ENCODE peak calls at places on chromosomes 12 and 14, in four cellular contexts. One of them, this sample, is unnamed.

GRCh38 chr12:40692617-40693502 is 621 bp downstream of the CNTN1 start:
- DNase-seq in NCI-H1092: no peak
- DNase-seq in GM03348: peak
- DNase-seq in AG04450: no peak
- DNase-seq in this sample: no peak

GRCh38 chr12:25276199-25276937 is 25.6 kb upstream of the KRAS start:
- DNase-seq in NCI-H1092: no peak
- DNase-seq in GM03348: peak
- DNase-seq in AG04450: peak
- DNase-seq in this sample: peak

GRCh38 chr12:93989913-93990312 is 158.5 kb upstream of the PLXNC1 start:
- DNase-seq in GM03348: no peak
- DNase-seq in NCI-H1092: no peak
- DNase-seq in AG04450: no peak
- DNase-seq in this sample: peak

GRCh38 chr14:81406863-81407262 is 6.7 kb upstream of the STON2 start:
- DNase-seq in NCI-H1092: no peak
- DNase-seq in AG04450: no peak
- DNase-seq in GM03348: no peak
- DNase-seq in this sample: no peak

GRCh38 chr14:94675036-94675435 is 62.8 kb downstream of the SERPINA3 start:
- DNase-seq in AG04450: no peak
- DNase-seq in GM03348: no peak
- DNase-seq in NCI-H1092: no peak
- DNase-seq in this sample: no peak

GRCh38 chr12:65962921-65963883 is 138.9 kb downstream of the HMGA2 start:
- DNase-seq in AG04450: no peak
- DNase-seq in GM03348: no peak
- DNase-seq in NCI-H1092: no peak
- DNase-seq in this sample: no peak

GRCh38 chr12:92977326-92977725 is 48.2 kb upstream of the EEA1 start:
- DNase-seq in GM03348: no peak
- DNase-seq in NCI-H1092: no peak
- DNase-seq in AG04450: no peak
- DNase-seq in this sample: no peak

GRCh38 chr12:53844989-53845836 is 93.4 kb upstream of the HOXC13 start:
- DNase-seq in NCI-H1092: no peak
- DNase-seq in AG04450: no peak
- DNase-seq in GM03348: peak
- DNase-seq in this sample: no peak

GRCh38 chr14:51677738-51678137 is 26.0 kb downstream of the FRMD6 start:
- DNase-seq in GM03348: no peak
- DNase-seq in NCI-H1092: no peak
- DNase-seq in AG04450: no peak
- DNase-seq in this sample: no peak

GRCh38 chr12:51190820-51191219 is 17.9 kb upstream of the TFCP2 start:
- DNase-seq in GM03348: no peak
- DNase-seq in AG04450: no peak
- DNase-seq in NCI-H1092: no peak
- DNase-seq in this sample: no peak

GRCh38 chr14:37230551-37231194 is 32.9 kb downstream of the MIPOL1 start:
- DNase-seq in AG04450: peak
- DNase-seq in NCI-H1092: peak
- DNase-seq in GM03348: peak
- DNase-seq in this sample: peak

GRCh38 chr14:103296987-103297386 is 37.0 kb upstream of the EIF5 start:
- DNase-seq in GM03348: no peak
- DNase-seq in AG04450: no peak
- DNase-seq in NCI-H1092: no peak
- DNase-seq in this sample: no peak

GRCh38 chr14:92922883-92923743 is at the start of gene CHGA:
- DNase-seq in GM03348: peak
- DNase-seq in AG04450: no peak
- DNase-seq in NCI-H1092: peak
- DNase-seq in this sample: no peak

GRCh38 chr14:62097824-62098223 is 335.6 kb downstream of the SNAPC1 start:
- DNase-seq in AG04450: no peak
- DNase-seq in NCI-H1092: no peak
- DNase-seq in GM03348: no peak
- DNase-seq in this sample: no peak

GRCh38 chr12:4355843-4356327 is 23.6 kb downstream of the FGF23 start:
- DNase-seq in AG04450: no peak
- DNase-seq in NCI-H1092: no peak
- DNase-seq in GM03348: no peak
- DNase-seq in this sample: no peak

GRCh38 chr12:97713972-97714588 is 251.5 kb downstream of the RMST start:
- DNase-seq in GM03348: no peak
- DNase-seq in NCI-H1092: no peak
- DNase-seq in AG04450: no peak
- DNase-seq in this sample: no peak

GRCh38 chr12:24778486-24779304 is 170.2 kb downstream of the BCAT1 start:
- DNase-seq in AG04450: peak
- DNase-seq in NCI-H1092: no peak
- DNase-seq in GM03348: peak
- DNase-seq in this sample: no peak

GRCh38 chr12:130934753-130935152 is 19.0 kb upstream of the ADGRD1 start:
- DNase-seq in GM03348: no peak
- DNase-seq in NCI-H1092: no peak
- DNase-seq in AG04450: no peak
- DNase-seq in this sample: no peak

GRCh38 chr12:131929530-131930456 is 717 bp downstream of the PUS1 start:
- DNase-seq in NCI-H1092: no peak
- DNase-seq in GM03348: peak
- DNase-seq in AG04450: no peak
- DNase-seq in this sample: no peak

GRCh38 chr12:122243965-122244364 is 18.1 kb upstream of the DIABLO start:
- DNase-seq in GM03348: no peak
- DNase-seq in AG04450: no peak
- DNase-seq in NCI-H1092: no peak
- DNase-seq in this sample: no peak

GRCh38 chr14:23306412-23307145 is at the start of gene BCL2L2:
- DNase-seq in NCI-H1092: peak
- DNase-seq in AG04450: peak
- DNase-seq in GM03348: peak
- DNase-seq in this sample: peak

GRCh38 chr12:96094201-96094600 is 58.8 kb upstream of the LTA4H start:
- DNase-seq in GM03348: no peak
- DNase-seq in NCI-H1092: no peak
- DNase-seq in AG04450: no peak
- DNase-seq in this sample: peak

GRCh38 chr14:90726656-90727055 is 89.6 kb downstream of the TTC7B start:
- DNase-seq in NCI-H1092: no peak
- DNase-seq in AG04450: no peak
- DNase-seq in GM03348: peak
- DNase-seq in this sample: no peak

GRCh38 chr14:75198291-75198933 is 22.0 kb upstream of the TMED10 start:
- DNase-seq in AG04450: no peak
- DNase-seq in GM03348: no peak
- DNase-seq in NCI-H1092: peak
- DNase-seq in this sample: no peak

GRCh38 chr12:122087431-122088180 is 9.1 kb downstream of the MLXIP start:
- DNase-seq in NCI-H1092: no peak
- DNase-seq in GM03348: no peak
- DNase-seq in AG04450: no peak
- DNase-seq in this sample: no peak

GRCh38 chr12:99455350-99456037 is 192.1 kb upstream of the GARIN6 start:
- DNase-seq in AG04450: no peak
- DNase-seq in GM03348: peak
- DNase-seq in NCI-H1092: no peak
- DNase-seq in this sample: no peak

GRCh38 chr14:58977366-58977765 is 211.1 kb upstream of the DAAM1 start:
- DNase-seq in AG04450: no peak
- DNase-seq in GM03348: no peak
- DNase-seq in NCI-H1092: no peak
- DNase-seq in this sample: no peak

GRCh38 chr14:105999361-106000028 is 473.1 kb downstream of the TMEM121 start:
- DNase-seq in AG04450: no peak
- DNase-seq in NCI-H1092: no peak
- DNase-seq in GM03348: peak
- DNase-seq in this sample: no peak

GRCh38 chr12:57765003-57765697 is 1.7 kb downstream of the CYP27B1 start:
- DNase-seq in AG04450: no peak
- DNase-seq in NCI-H1092: no peak
- DNase-seq in GM03348: peak
- DNase-seq in this sample: no peak

This sample was measured in NCI-H2029 treated with DMSO at 0.1 percent for 48 hours.